ENCODE peak calls at places on chromosome 15, in ten cellular contexts. One of them, this sample, is unnamed.

GRCh38 chr15:51494411-51495314 is 127.9 kb downstream of the DMXL2 start:
- DNase-seq in left cardiac atrium: no peak
- DNase-seq in NCI-H1105: no peak
- DNase-seq in AG10803: no peak
- DNase-seq in stimulated activated CD4-positive, alpha-beta T cell treated with anti-CD3 and anti-CD28 coated beads, Interleukin-2, amount 100 ng/mL, for 48 hours: no peak
- DNase-seq in NCI-H1048: no peak
- DNase-seq in activated naive CD4-positive, alpha-beta T cell treated with Interleukin-2 at 50 U/mL for 16 hours: no peak
- DNase-seq in iPS-NIHi11: no peak
- DNase-seq in T1000: no peak
- DNase-seq in NCI-H1436: no peak
- DNase-seq in this sample: no peak

GRCh38 chr15:66232267-66232625 is 21.3 kb downstream of the MEGF11 start:
- DNase-seq in left cardiac atrium: no peak
- DNase-seq in NCI-H1105: no peak
- DNase-seq in AG10803: no peak
- DNase-seq in stimulated activated CD4-positive, alpha-beta T cell treated with anti-CD3 and anti-CD28 coated beads, Interleukin-2, amount 100 ng/mL, for 48 hours: no peak
- DNase-seq in NCI-H1048: no peak
- DNase-seq in activated naive CD4-positive, alpha-beta T cell treated with Interleukin-2 at 50 U/mL for 16 hours: no peak
- DNase-seq in iPS-NIHi11: no peak
- DNase-seq in T1000: no peak
- DNase-seq in NCI-H1436: no peak
- DNase-seq in this sample: no peak

GRCh38 chr15:101277943-101278564 is 769 bp upstream of the SELENOS start:
- DNase-seq in left cardiac atrium: no peak
- DNase-seq in NCI-H1105: no peak
- DNase-seq in AG10803: no peak
- DNase-seq in stimulated activated CD4-positive, alpha-beta T cell treated with anti-CD3 and anti-CD28 coated beads, Interleukin-2, amount 100 ng/mL, for 48 hours: no peak
- DNase-seq in NCI-H1048: no peak
- DNase-seq in activated naive CD4-positive, alpha-beta T cell treated with Interleukin-2 at 50 U/mL for 16 hours: no peak
- DNase-seq in iPS-NIHi11: no peak
- DNase-seq in T1000: no peak
- DNase-seq in NCI-H1436: no peak
- DNase-seq in this sample: no peak

GRCh38 chr15:93048759-93049161 is 40.3 kb downstream of the RGMA start:
- DNase-seq in left cardiac atrium: no peak
- DNase-seq in NCI-H1105: peak; percentile 23
- DNase-seq in AG10803: peak; percentile 43
- DNase-seq in stimulated activated CD4-positive, alpha-beta T cell treated with anti-CD3 and anti-CD28 coated beads, Interleukin-2, amount 100 ng/mL, for 48 hours: no peak
- DNase-seq in NCI-H1048: no peak
- DNase-seq in activated naive CD4-positive, alpha-beta T cell treated with Interleukin-2 at 50 U/mL for 16 hours: no peak
- DNase-seq in iPS-NIHi11: no peak
- DNase-seq in T1000: no peak
- DNase-seq in NCI-H1436: no peak
- DNase-seq in this sample: no peak

GRCh38 chr15:67736810-67737209 is 88.5 kb upstream of the SKOR1 start:
- DNase-seq in left cardiac atrium: no peak
- DNase-seq in NCI-H1105: no peak
- DNase-seq in AG10803: no peak
- DNase-seq in stimulated activated CD4-positive, alpha-beta T cell treated with anti-CD3 and anti-CD28 coated beads, Interleukin-2, amount 100 ng/mL, for 48 hours: no peak
- DNase-seq in NCI-H1048: no peak
- DNase-seq in activated naive CD4-positive, alpha-beta T cell treated with Interleukin-2 at 50 U/mL for 16 hours: no peak
- DNase-seq in iPS-NIHi11: no peak
- DNase-seq in T1000: no peak
- DNase-seq in NCI-H1436: no peak
- DNase-seq in this sample: no peak

GRCh38 chr15:78895411-78895810 is 22.7 kb downstream of the MORF4L1 start:
- DNase-seq in left cardiac atrium: no peak
- DNase-seq in NCI-H1105: no peak
- DNase-seq in AG10803: no peak
- DNase-seq in stimulated activated CD4-positive, alpha-beta T cell treated with anti-CD3 and anti-CD28 coated beads, Interleukin-2, amount 100 ng/mL, for 48 hours: no peak
- DNase-seq in NCI-H1048: no peak
- DNase-seq in activated naive CD4-positive, alpha-beta T cell treated with Interleukin-2 at 50 U/mL for 16 hours: no peak
- DNase-seq in iPS-NIHi11: no peak
- DNase-seq in T1000: no peak
- DNase-seq in NCI-H1436: no peak
- DNase-seq in this sample: no peak

GRCh38 chr15:57994468-57995154 is 70.9 kb downstream of the ALDH1A2 start:
- DNase-seq in left cardiac atrium: no peak
- DNase-seq in NCI-H1105: no peak
- DNase-seq in AG10803: no peak
- DNase-seq in stimulated activated CD4-positive, alpha-beta T cell treated with anti-CD3 and anti-CD28 coated beads, Interleukin-2, amount 100 ng/mL, for 48 hours: no peak
- DNase-seq in NCI-H1048: no peak
- DNase-seq in activated naive CD4-positive, alpha-beta T cell treated with Interleukin-2 at 50 U/mL for 16 hours: no peak
- DNase-seq in iPS-NIHi11: no peak
- DNase-seq in T1000: no peak
- DNase-seq in NCI-H1436: no peak
- DNase-seq in this sample: no peak

GRCh38 chr15:94780108-94780507 is 548.7 kb downstream of the MCTP2 start:
- DNase-seq in left cardiac atrium: no peak
- DNase-seq in NCI-H1105: no peak
- DNase-seq in AG10803: no peak
- DNase-seq in stimulated activated CD4-positive, alpha-beta T cell treated with anti-CD3 and anti-CD28 coated beads, Interleukin-2, amount 100 ng/mL, for 48 hours: no peak
- DNase-seq in NCI-H1048: no peak
- DNase-seq in activated naive CD4-positive, alpha-beta T cell treated with Interleukin-2 at 50 U/mL for 16 hours: no peak
- DNase-seq in iPS-NIHi11: no peak
- DNase-seq in T1000: no peak
- DNase-seq in NCI-H1436: no peak
- DNase-seq in this sample: no peak

GRCh38 chr15:37756407-37756806 is 178.0 kb upstream of the TMCO5A start:
- DNase-seq in left cardiac atrium: no peak
- DNase-seq in NCI-H1105: no peak
- DNase-seq in AG10803: no peak
- DNase-seq in stimulated activated CD4-positive, alpha-beta T cell treated with anti-CD3 and anti-CD28 coated beads, Interleukin-2, amount 100 ng/mL, for 48 hours: no peak
- DNase-seq in NCI-H1048: no peak
- DNase-seq in activated naive CD4-positive, alpha-beta T cell treated with Interleukin-2 at 50 U/mL for 16 hours: no peak
- DNase-seq in iPS-NIHi11: no peak
- DNase-seq in T1000: no peak
- DNase-seq in NCI-H1436: no peak
- DNase-seq in this sample: no peak

GRCh38 chr15:58864602-58865419 is 68.7 kb downstream of the SLTM start:
- DNase-seq in left cardiac atrium: peak; percentile 71
- DNase-seq in NCI-H1105: no peak
- DNase-seq in AG10803: peak; percentile 25
- DNase-seq in stimulated activated CD4-positive, alpha-beta T cell treated with anti-CD3 and anti-CD28 coated beads, Interleukin-2, amount 100 ng/mL, for 48 hours: no peak
- DNase-seq in NCI-H1048: no peak
- DNase-seq in activated naive CD4-positive, alpha-beta T cell treated with Interleukin-2 at 50 U/mL for 16 hours: no peak
- DNase-seq in iPS-NIHi11: peak; percentile 55
- DNase-seq in T1000: no peak
- DNase-seq in NCI-H1436: no peak
- DNase-seq in this sample: no peak

GRCh38 chr15:98881526-98882517 is 125.8 kb downstream of the PGPEP1L start:
- DNase-seq in left cardiac atrium: no peak
- DNase-seq in NCI-H1105: peak; percentile 4
- DNase-seq in AG10803: peak; percentile 74
- DNase-seq in stimulated activated CD4-positive, alpha-beta T cell treated with anti-CD3 and anti-CD28 coated beads, Interleukin-2, amount 100 ng/mL, for 48 hours: no peak
- DNase-seq in NCI-H1048: no peak
- DNase-seq in activated naive CD4-positive, alpha-beta T cell treated with Interleukin-2 at 50 U/mL for 16 hours: no peak
- DNase-seq in iPS-NIHi11: peak; percentile 50
- DNase-seq in T1000: no peak
- DNase-seq in NCI-H1436: peak; percentile 18
- DNase-seq in this sample: no peak

GRCh38 chr15:57718309-57718708 is 11.8 kb downstream of the POLR2M start:
- DNase-seq in left cardiac atrium: no peak
- DNase-seq in NCI-H1105: no peak
- DNase-seq in AG10803: no peak
- DNase-seq in stimulated activated CD4-positive, alpha-beta T cell treated with anti-CD3 and anti-CD28 coated beads, Interleukin-2, amount 100 ng/mL, for 48 hours: no peak
- DNase-seq in NCI-H1048: no peak
- DNase-seq in activated naive CD4-positive, alpha-beta T cell treated with Interleukin-2 at 50 U/mL for 16 hours: no peak
- DNase-seq in iPS-NIHi11: no peak
- DNase-seq in T1000: no peak
- DNase-seq in NCI-H1436: no peak
- DNase-seq in this sample: no peak

GRCh38 chr15:66646308-66646707 is 55.7 kb upstream of the SMAD6 start:
- DNase-seq in left cardiac atrium: peak; percentile 59
- DNase-seq in NCI-H1105: no peak
- DNase-seq in AG10803: peak; percentile 79
- DNase-seq in stimulated activated CD4-positive, alpha-beta T cell treated with anti-CD3 and anti-CD28 coated beads, Interleukin-2, amount 100 ng/mL, for 48 hours: no peak
- DNase-seq in NCI-H1048: no peak
- DNase-seq in activated naive CD4-positive, alpha-beta T cell treated with Interleukin-2 at 50 U/mL for 16 hours: no peak
- DNase-seq in iPS-NIHi11: no peak
- DNase-seq in T1000: no peak
- DNase-seq in NCI-H1436: no peak
- DNase-seq in this sample: no peak

GRCh38 chr15:64398575-64398974 is 10.9 kb downstream of the TRIP4 start:
- DNase-seq in left cardiac atrium: no peak
- DNase-seq in NCI-H1105: no peak
- DNase-seq in AG10803: peak; percentile 13
- DNase-seq in stimulated activated CD4-positive, alpha-beta T cell treated with anti-CD3 and anti-CD28 coated beads, Interleukin-2, amount 100 ng/mL, for 48 hours: no peak
- DNase-seq in NCI-H1048: no peak
- DNase-seq in activated naive CD4-positive, alpha-beta T cell treated with Interleukin-2 at 50 U/mL for 16 hours: no peak
- DNase-seq in iPS-NIHi11: no peak
- DNase-seq in T1000: no peak
- DNase-seq in NCI-H1436: no peak
- DNase-seq in this sample: no peak

GRCh38 chr15:58062983-58063382 is 2.5 kb downstream of the ALDH1A2 start:
- DNase-seq in left cardiac atrium: no peak
- DNase-seq in NCI-H1105: no peak
- DNase-seq in AG10803: no peak
- DNase-seq in stimulated activated CD4-positive, alpha-beta T cell treated with anti-CD3 and anti-CD28 coated beads, Interleukin-2, amount 100 ng/mL, for 48 hours: no peak
- DNase-seq in NCI-H1048: no peak
- DNase-seq in activated naive CD4-positive, alpha-beta T cell treated with Interleukin-2 at 50 U/mL for 16 hours: no peak
- DNase-seq in iPS-NIHi11: no peak
- DNase-seq in T1000: no peak
- DNase-seq in NCI-H1436: no peak
- DNase-seq in this sample: no peak

GRCh38 chr15:97874139-97874538 is 86.4 kb upstream of the ARRDC4 start:
- DNase-seq in left cardiac atrium: no peak
- DNase-seq in NCI-H1105: no peak
- DNase-seq in AG10803: no peak
- DNase-seq in stimulated activated CD4-positive, alpha-beta T cell treated with anti-CD3 and anti-CD28 coated beads, Interleukin-2, amount 100 ng/mL, for 48 hours: no peak
- DNase-seq in NCI-H1048: no peak
- DNase-seq in activated naive CD4-positive, alpha-beta T cell treated with Interleukin-2 at 50 U/mL for 16 hours: no peak
- DNase-seq in iPS-NIHi11: no peak
- DNase-seq in T1000: no peak
- DNase-seq in NCI-H1436: peak; percentile 4
- DNase-seq in this sample: no peak

GRCh38 chr15:56772868-56773639 is 39.7 kb upstream of the ZNF280D start:
- DNase-seq in left cardiac atrium: no peak
- DNase-seq in NCI-H1105: no peak
- DNase-seq in AG10803: peak; percentile 79
- DNase-seq in stimulated activated CD4-positive, alpha-beta T cell treated with anti-CD3 and anti-CD28 coated beads, Interleukin-2, amount 100 ng/mL, for 48 hours: no peak
- DNase-seq in NCI-H1048: no peak
- DNase-seq in activated naive CD4-positive, alpha-beta T cell treated with Interleukin-2 at 50 U/mL for 16 hours: no peak
- DNase-seq in iPS-NIHi11: no peak
- DNase-seq in T1000: no peak
- DNase-seq in NCI-H1436: no peak
- DNase-seq in this sample: no peak

GRCh38 chr15:73052679-73053397 is 575 bp downstream of the NEO1 start:
- DNase-seq in left cardiac atrium: peak; percentile 30
- DNase-seq in NCI-H1105: peak; percentile 70
- DNase-seq in AG10803: peak; percentile 19
- DNase-seq in stimulated activated CD4-positive, alpha-beta T cell treated with anti-CD3 and anti-CD28 coated beads, Interleukin-2, amount 100 ng/mL, for 48 hours: peak; percentile 7
- DNase-seq in NCI-H1048: no peak
- DNase-seq in activated naive CD4-positive, alpha-beta T cell treated with Interleukin-2 at 50 U/mL for 16 hours: peak; percentile 27
- DNase-seq in iPS-NIHi11: peak; percentile 66
- DNase-seq in T1000: peak; percentile 21
- DNase-seq in NCI-H1436: peak; percentile 44
- DNase-seq in this sample: no peak

GRCh38 chr15:87739866-87740265 is 516.7 kb downstream of the NTRK3 start:
- DNase-seq in left cardiac atrium: no peak
- DNase-seq in NCI-H1105: no peak
- DNase-seq in AG10803: peak; percentile 38
- DNase-seq in stimulated activated CD4-positive, alpha-beta T cell treated with anti-CD3 and anti-CD28 coated beads, Interleukin-2, amount 100 ng/mL, for 48 hours: no peak
- DNase-seq in NCI-H1048: no peak
- DNase-seq in activated naive CD4-positive, alpha-beta T cell treated with Interleukin-2 at 50 U/mL for 16 hours: no peak
- DNase-seq in iPS-NIHi11: no peak
- DNase-seq in T1000: no peak
- DNase-seq in NCI-H1436: no peak
- DNase-seq in this sample: no peak

GRCh38 chr15:25784141-25784540 is 79.0 kb downstream of the ATP10A start:
- DNase-seq in left cardiac atrium: no peak
- DNase-seq in NCI-H1105: no peak
- DNase-seq in AG10803: peak; percentile 56
- DNase-seq in stimulated activated CD4-positive, alpha-beta T cell treated with anti-CD3 and anti-CD28 coated beads, Interleukin-2, amount 100 ng/mL, for 48 hours: no peak
- DNase-seq in NCI-H1048: no peak
- DNase-seq in activated naive CD4-positive, alpha-beta T cell treated with Interleukin-2 at 50 U/mL for 16 hours: no peak
- DNase-seq in iPS-NIHi11: no peak
- DNase-seq in T1000: no peak
- DNase-seq in NCI-H1436: no peak
- DNase-seq in this sample: no peak

GRCh38 chr15:59676565-59676964 is 12.6 kb downstream of the BNIP2 start:
- DNase-seq in left cardiac atrium: no peak
- DNase-seq in NCI-H1105: no peak
- DNase-seq in AG10803: no peak
- DNase-seq in stimulated activated CD4-positive, alpha-beta T cell treated with anti-CD3 and anti-CD28 coated beads, Interleukin-2, amount 100 ng/mL, for 48 hours: no peak
- DNase-seq in NCI-H1048: no peak
- DNase-seq in activated naive CD4-positive, alpha-beta T cell treated with Interleukin-2 at 50 U/mL for 16 hours: no peak
- DNase-seq in iPS-NIHi11: no peak
- DNase-seq in T1000: no peak
- DNase-seq in NCI-H1436: no peak
- DNase-seq in this sample: no peak

GRCh38 chr15:25175789-25176615 is 221.2 kb downstream of the SNRPN start:
- DNase-seq in left cardiac atrium: peak; percentile 12
- DNase-seq in NCI-H1105: no peak
- DNase-seq in AG10803: no peak
- DNase-seq in stimulated activated CD4-positive, alpha-beta T cell treated with anti-CD3 and anti-CD28 coated beads, Interleukin-2, amount 100 ng/mL, for 48 hours: no peak
- DNase-seq in NCI-H1048: no peak
- DNase-seq in activated naive CD4-positive, alpha-beta T cell treated with Interleukin-2 at 50 U/mL for 16 hours: peak; percentile 0
- DNase-seq in iPS-NIHi11: peak; percentile 2
- DNase-seq in T1000: no peak
- DNase-seq in NCI-H1436: no peak
- DNase-seq in this sample: no peak

GRCh38 chr15:101348643-101349496 is 53.8 kb upstream of the SNRPA1 start:
- DNase-seq in left cardiac atrium: no peak
- DNase-seq in NCI-H1105: no peak
- DNase-seq in AG10803: no peak
- DNase-seq in stimulated activated CD4-positive, alpha-beta T cell treated with anti-CD3 and anti-CD28 coated beads, Interleukin-2, amount 100 ng/mL, for 48 hours: no peak
- DNase-seq in NCI-H1048: no peak
- DNase-seq in activated naive CD4-positive, alpha-beta T cell treated with Interleukin-2 at 50 U/mL for 16 hours: no peak
- DNase-seq in iPS-NIHi11: peak; percentile 50
- DNase-seq in T1000: no peak
- DNase-seq in NCI-H1436: no peak
- DNase-seq in this sample: no peak

GRCh38 chr15:92591275-92591674 is 64.3 kb downstream of the FAM174B start:
- DNase-seq in left cardiac atrium: no peak
- DNase-seq in NCI-H1105: no peak
- DNase-seq in AG10803: no peak
- DNase-seq in stimulated activated CD4-positive, alpha-beta T cell treated with anti-CD3 and anti-CD28 coated beads, Interleukin-2, amount 100 ng/mL, for 48 hours: no peak
- DNase-seq in NCI-H1048: no peak
- DNase-seq in activated naive CD4-positive, alpha-beta T cell treated with Interleukin-2 at 50 U/mL for 16 hours: no peak
- DNase-seq in iPS-NIHi11: no peak
- DNase-seq in T1000: no peak
- DNase-seq in NCI-H1436: no peak
- DNase-seq in this sample: no peak

GRCh38 chr15:98873441-98874218 is 134.0 kb downstream of the PGPEP1L start:
- DNase-seq in left cardiac atrium: no peak
- DNase-seq in NCI-H1105: no peak
- DNase-seq in AG10803: peak; percentile 87
- DNase-seq in stimulated activated CD4-positive, alpha-beta T cell treated with anti-CD3 and anti-CD28 coated beads, Interleukin-2, amount 100 ng/mL, for 48 hours: no peak
- DNase-seq in NCI-H1048: no peak
- DNase-seq in activated naive CD4-positive, alpha-beta T cell treated with Interleukin-2 at 50 U/mL for 16 hours: no peak
- DNase-seq in iPS-NIHi11: peak; percentile 36
- DNase-seq in T1000: peak; percentile 37
- DNase-seq in NCI-H1436: no peak
- DNase-seq in this sample: no peak

GRCh38 chr15:38517312-38517711 is 47.3 kb downstream of the RASGRP1 start:
- DNase-seq in left cardiac atrium: no peak
- DNase-seq in NCI-H1105: no peak
- DNase-seq in AG10803: no peak
- DNase-seq in stimulated activated CD4-positive, alpha-beta T cell treated with anti-CD3 and anti-CD28 coated beads, Interleukin-2, amount 100 ng/mL, for 48 hours: no peak
- DNase-seq in NCI-H1048: no peak
- DNase-seq in activated naive CD4-positive, alpha-beta T cell treated with Interleukin-2 at 50 U/mL for 16 hours: no peak
- DNase-seq in iPS-NIHi11: no peak
- DNase-seq in T1000: no peak
- DNase-seq in NCI-H1436: no peak
- DNase-seq in this sample: no peak

GRCh38 chr15:66707310-66708160 is 5.5 kb downstream of the SMAD6 start:
- DNase-seq in left cardiac atrium: no peak
- DNase-seq in NCI-H1105: peak; percentile 93
- DNase-seq in AG10803: peak; percentile 59
- DNase-seq in stimulated activated CD4-positive, alpha-beta T cell treated with anti-CD3 and anti-CD28 coated beads, Interleukin-2, amount 100 ng/mL, for 48 hours: no peak
- DNase-seq in NCI-H1048: no peak
- DNase-seq in activated naive CD4-positive, alpha-beta T cell treated with Interleukin-2 at 50 U/mL for 16 hours: no peak
- DNase-seq in iPS-NIHi11: peak; percentile 86
- DNase-seq in T1000: no peak
- DNase-seq in NCI-H1436: peak; percentile 52
- DNase-seq in this sample: no peak

GRCh38 chr15:62880278-62880677 is 162.3 kb upstream of the TPM1 start:
- DNase-seq in left cardiac atrium: no peak
- DNase-seq in NCI-H1105: no peak
- DNase-seq in AG10803: peak; percentile 83
- DNase-seq in stimulated activated CD4-positive, alpha-beta T cell treated with anti-CD3 and anti-CD28 coated beads, Interleukin-2, amount 100 ng/mL, for 48 hours: no peak
- DNase-seq in NCI-H1048: no peak
- DNase-seq in activated naive CD4-positive, alpha-beta T cell treated with Interleukin-2 at 50 U/mL for 16 hours: no peak
- DNase-seq in iPS-NIHi11: no peak
- DNase-seq in T1000: no peak
- DNase-seq in NCI-H1436: no peak
- DNase-seq in this sample: no peak